ENCODE peak calls at places on chromosome 17, in six cellular contexts. Q, R, G, I, T and E are unnamed samples.

GRCh38 chr17:50267074-50267841 is 7.0 kb upstream of the TMEM92 start:
- DNase-seq in R (no peak), G (no peak), Q (no peak), T (no peak), I (no peak), E (no peak)

GRCh38 chr17:76732734-76733617 is 4.2 kb downstream of the SRSF2 start:
- DNase-seq in R (no peak), Q (no peak), I (no peak), T (no peak), G (no peak), E (no peak)

GRCh38 chr17:30720013-30720471 is 104.5 kb downstream of the CRLF3 start:
- DNase-seq in I (no peak), Q (peak), T (no peak), R (no peak), G (no peak), E (no peak)

GRCh38 chr17:8696951-8697745 is 47.5 kb downstream of the CCDC42 start:
- DNase-seq in T (no peak), Q (no peak), R (no peak), I (peak), G (no peak), E (no peak)

GRCh38 chr17:60766778-60767190 is 89.1 kb downstream of the BCAS3 start:
- DNase-seq in R (peak), G (peak), I (peak), T (no peak), Q (no peak), E (no peak)

GRCh38 chr17:72182256-72182890 is 61.6 kb downstream of the SOX9 start:
- DNase-seq in Q (no peak), R (peak), T (no peak), I (no peak), G (no peak), E (no peak)

GRCh38 chr17:77301694-77302087 is 160.9 kb downstream of the SEC14L1 start:
- DNase-seq in R (no peak), T (no peak), I (no peak), G (no peak), Q (no peak), E (no peak)

GRCh38 chr17:33284022-33284421 is 9.1 kb downstream of the ASIC2 start:
- DNase-seq in I (no peak), G (no peak), R (peak), T (no peak), Q (no peak), E (no peak)

GRCh38 chr17:2549392-2550211 is 37.9 kb upstream of the METTL16 start:
- DNase-seq in R (no peak), G (no peak), T (no peak), Q (no peak), I (no peak), E (no peak)

GRCh38 chr17:78665952-78666920 is 89.0 kb upstream of the DNAH17 start:
- DNase-seq in I (no peak), G (peak), R (no peak), Q (peak), T (no peak), E (no peak)

GRCh38 chr17:55093358-55093757 is 124.8 kb downstream of the STXBP4 start:
- DNase-seq in T (no peak), R (no peak), G (no peak), Q (no peak), I (no peak), E (no peak)

GRCh38 chr17:62892870-62893338 is 73.1 kb upstream of the TANC2 start:
- DNase-seq in I (no peak), T (no peak), R (no peak), G (peak), Q (peak), E (no peak)

GRCh38 chr17:52271781-52272180 is 113.3 kb upstream of the CA10 start:
- DNase-seq in Q (no peak), T (no peak), R (no peak), G (no peak), I (no peak), E (no peak)

GRCh38 chr17:147796-148740 is 10.7 kb downstream of the SCGB1C2 start:
- DNase-seq in Q (peak), R (no peak), G (peak), T (no peak), I (peak), E (no peak)